ENCODE peak calls at places on chromosomes 1 and 21, in ten cellular contexts. W is CD4-positive, alpha-beta T cell; F is CD8-positive, alpha-beta T cell; X is A549; M is Peyer's patch; E is heart right ventricle; Z is testis; K is mesenchymal stem cell; S is iPS DF 6.9; G is substantia nigra. B is an unnamed sample.

GRCh38 chr1:33548319-33548718 is 75.9 kb downstream of the ZSCAN20 start:
- DNase-seq in W (no peak), F (no peak), X (no peak), M (no peak), E (no peak), Z (no peak), K (no peak), S (no peak), G (no peak), B (no peak)

GRCh38 chr1:21068937-21069336 is 107.8 kb downstream of the EIF4G3 start:
- DNase-seq in W (no peak), F (no peak), X (no peak), M (no peak), E (no peak), Z (no peak), K (no peak), S (no peak), G (no peak), B (no peak)

GRCh38 chr1:14190508-14190907 is 408.0 kb upstream of the KAZN start:
- DNase-seq in W (no peak), F (no peak), X (no peak), M (no peak), E (no peak), Z (no peak), K (no peak), S (no peak), G (no peak), B (no peak)

GRCh38 chr1:20936216-20936615 is 149.1 kb upstream of the HP1BP3 start:
- DNase-seq in W (no peak), F (no peak), X (no peak), M (no peak), E (no peak), Z (no peak), K (no peak), S (no peak), G (no peak), B (no peak)

GRCh38 chr1:20964540-20965484 is 177.7 kb upstream of the HP1BP3 start:
- DNase-seq in W (no peak), F (no peak), X (no peak), M (no peak), E (no peak), Z (no peak), K (no peak), S (no peak), G (no peak), B (no peak)

GRCh38 chr1:152002960-152003359 is 9.3 kb upstream of the S100A10 start:
- DNase-seq in W (no peak), F (no peak), X (no peak), M (no peak), E (no peak), Z (no peak), K (no peak), S (no peak), G (no peak), B (no peak)

GRCh38 chr1:154910851-154911250 is 25.7 kb downstream of the PMVK start:
- DNase-seq in W (no peak), F (no peak), X (no peak), M (no peak), E (no peak), Z (no peak), K (no peak), S (no peak), G (no peak), B (no peak)

GRCh38 chr1:47940779-47941178 is 56.4 kb downstream of the TRABD2B start:
- DNase-seq in W (no peak), F (no peak), X (no peak), M (no peak), E (no peak), Z (no peak), K (no peak), S (no peak), G (no peak), B (no peak)

GRCh38 chr1:25642710-25643109 is 26.1 kb downstream of the MAN1C1 start:
- DNase-seq in W (peak), F (peak), X (no peak), M (no peak), E (no peak), Z (no peak), K (no peak), S (no peak), G (no peak), B (no peak)

GRCh38 chr21:45364464-45365185 is 40.3 kb upstream of the COL18A1 start:
- DNase-seq in W (no peak), F (no peak), X (peak), M (no peak), E (no peak), Z (peak), K (peak), S (no peak), G (no peak), B (no peak)

GRCh38 chr1:167634435-167634834 is 4.4 kb downstream of the RCSD1 start:
- DNase-seq in W (no peak), F (no peak), X (no peak), M (no peak), E (no peak), Z (no peak), K (no peak), S (no peak), G (no peak), B (no peak)
- H3K27ac ChIP-seq in W (peak), F (no peak), X (no peak), M (no peak), E (peak), Z (peak), K (no peak), S (no peak), G (no peak), B (no peak)

DNA sequence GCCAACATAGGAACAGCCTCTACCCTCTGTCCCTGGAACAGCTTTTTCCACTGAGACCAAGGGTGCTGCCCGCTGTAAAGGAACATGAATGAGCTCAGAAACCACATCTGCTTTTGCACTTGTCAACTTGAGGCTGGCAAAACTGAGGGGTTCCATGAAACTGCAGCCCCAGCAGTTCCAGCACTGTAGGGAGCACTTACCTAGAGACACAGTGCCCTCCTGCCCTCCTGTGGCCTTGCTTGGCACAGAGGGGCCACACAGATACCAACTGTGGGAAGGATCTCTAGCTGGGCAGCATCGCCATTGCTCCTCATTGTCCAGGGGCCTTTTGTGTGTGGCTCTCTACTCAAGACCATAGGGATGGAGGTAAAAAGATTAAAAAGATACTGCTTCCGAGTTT is 51.6 kb downstream of the ITPKB start:
- DNase-seq in W (peak), F (no peak), X (no peak), M (no peak), E (no peak), Z (peak), K (no peak), S (no peak), G (no peak), B (no peak)
- H3K27ac ChIP-seq in W (peak), F (peak), X (no peak), M (peak), E (peak), Z (no peak), K (no peak), S (no peak), G (peak), B (no peak)

GRCh38 chr1:59397459-59397858 is 100.6 kb downstream of the FGGY start:
- DNase-seq in W (no peak), F (no peak), X (no peak), M (no peak), E (no peak), Z (no peak), K (no peak), S (no peak), G (no peak), B (no peak)
- H3K27ac ChIP-seq in W (no peak), F (no peak), X (no peak), M (no peak), E (no peak), Z (no peak), K (no peak), S (no peak), G (no peak), B (no peak)

DNA sequence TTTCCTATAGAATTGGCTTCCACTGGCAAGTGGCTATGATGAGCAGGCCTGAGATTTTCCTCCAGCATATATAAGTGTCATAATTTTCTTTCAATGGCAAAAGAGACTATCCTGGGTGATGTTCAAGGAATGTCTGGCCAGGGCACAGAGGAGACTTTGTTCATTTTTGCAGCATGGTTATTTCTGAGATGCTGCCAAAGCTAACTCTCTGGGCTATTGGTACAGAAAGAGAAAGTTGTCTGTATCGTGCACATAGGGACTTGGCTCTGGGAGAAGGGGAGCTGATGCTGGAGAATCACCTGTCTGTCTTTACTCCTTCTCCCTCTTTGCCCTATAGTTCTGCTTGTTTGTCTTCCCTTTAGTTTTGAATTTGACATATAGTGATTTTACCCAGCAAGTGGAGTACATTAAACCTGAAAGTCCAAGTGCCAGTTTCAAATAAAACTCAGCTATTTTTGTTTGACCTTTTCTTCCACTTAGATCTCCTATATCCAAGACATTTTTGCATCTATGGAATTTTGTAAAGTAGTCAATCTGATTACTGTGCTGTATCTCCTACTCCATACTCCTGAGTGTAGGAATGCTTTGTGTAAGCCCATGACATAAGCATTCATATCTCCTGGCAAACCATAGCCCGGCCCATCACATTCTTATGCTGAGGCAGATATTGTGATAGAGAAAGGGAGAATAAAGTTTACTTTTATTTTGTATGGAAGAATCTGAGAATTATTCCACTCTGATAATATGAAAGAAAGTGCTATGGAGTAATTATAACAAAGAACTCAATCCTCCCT is 3.9 kb downstream of the FNDC7 start:
- DNase-seq in W (no peak), F (no peak), X (no peak), M (no peak), E (no peak), Z (no peak), K (no peak), S (no peak), G (no peak), B (no peak)
- H3K27ac ChIP-seq in W (no peak), F (no peak), X (no peak), M (no peak), E (no peak), Z (no peak), K (no peak), S (no peak), G (no peak), B (no peak)

DNA sequence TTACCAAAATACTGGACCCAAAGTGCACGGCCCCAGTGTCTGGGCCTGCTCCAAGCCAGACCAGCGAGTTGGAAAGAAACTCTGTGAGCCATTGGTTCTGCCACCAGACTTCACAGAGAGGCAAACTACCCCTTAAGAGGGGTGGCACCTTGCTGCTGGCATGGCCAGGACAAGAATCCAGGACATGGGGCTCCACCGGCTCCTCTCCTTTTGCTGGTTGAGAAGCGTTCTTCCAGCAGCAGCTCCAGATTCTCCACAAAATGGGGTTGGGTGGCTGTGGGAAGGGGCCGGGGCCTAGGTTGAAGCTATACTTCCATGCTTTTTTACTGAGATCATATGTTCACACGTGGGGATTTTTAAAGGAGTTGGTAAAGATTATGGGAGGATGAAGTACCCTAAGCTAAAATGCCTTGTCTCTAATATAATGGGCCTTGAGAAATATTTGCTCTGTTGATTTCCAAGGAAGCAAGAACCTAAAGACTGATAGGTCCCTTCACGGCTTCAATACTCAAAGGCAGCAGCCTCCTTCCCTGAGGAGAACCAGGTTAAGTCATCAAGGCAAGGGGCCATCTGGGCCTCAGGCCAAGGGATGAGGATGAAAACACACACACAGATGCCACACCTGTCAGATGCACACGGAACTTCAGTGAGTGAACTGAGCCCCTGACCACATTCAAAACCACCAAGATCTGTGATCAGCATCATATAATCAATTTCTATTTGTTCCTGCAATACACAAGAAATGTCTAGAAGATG is 3.1 kb downstream of the C1orf198 start:
- DNase-seq in W (no peak), F (no peak), X (no peak), M (no peak), E (no peak), Z (no peak), K (no peak), S (no peak), G (no peak), B (no peak)
- H3K27ac ChIP-seq in W (no peak), F (no peak), X (no peak), M (peak), E (peak), Z (no peak), K (no peak), S (no peak), G (peak), B (no peak)

B was measured in WERI-Rb-1.